ENCODE peak calls at places on chromosome 18, in seven cellular contexts. One of them, this sample, is unnamed.

GRCh38 chr18:7202119-7202680 is 28.7 kb upstream of the LRRC30 start:
- DNase-seq in left lung: no peak
- DNase-seq in fibroblast of lung: no peak
- DNase-seq in brain microvascular endothelial cell: no peak
- DNase-seq in adrenal gland: no peak
- DNase-seq in heart left ventricle: no peak
- DNase-seq in endothelial cell of umbilical vein: no peak
- DNase-seq in this sample: no peak

GRCh38 chr18:51342815-51343214 is 145.3 kb upstream of the MEX3C start:
- DNase-seq in left lung: no peak
- DNase-seq in fibroblast of lung: peak
- DNase-seq in brain microvascular endothelial cell: peak
- DNase-seq in adrenal gland: no peak
- DNase-seq in heart left ventricle: no peak
- DNase-seq in endothelial cell of umbilical vein: no peak
- DNase-seq in this sample: no peak

GRCh38 chr18:45688834-45689233 is 35.1 kb upstream of the SLC14A1 start:
- DNase-seq in left lung: no peak
- DNase-seq in fibroblast of lung: no peak
- DNase-seq in brain microvascular endothelial cell: peak
- DNase-seq in adrenal gland: no peak
- DNase-seq in heart left ventricle: no peak
- DNase-seq in endothelial cell of umbilical vein: no peak
- DNase-seq in this sample: peak

GRCh38 chr18:21191596-21192307 is 50.3 kb upstream of the GREB1L start:
- DNase-seq in left lung: no peak
- DNase-seq in fibroblast of lung: peak
- DNase-seq in brain microvascular endothelial cell: peak
- DNase-seq in adrenal gland: peak
- DNase-seq in heart left ventricle: peak
- DNase-seq in endothelial cell of umbilical vein: peak
- DNase-seq in this sample: peak

GRCh38 chr18:7626922-7627440 is 59.9 kb downstream of the PTPRM start:
- DNase-seq in left lung: no peak
- DNase-seq in fibroblast of lung: peak
- DNase-seq in brain microvascular endothelial cell: peak
- DNase-seq in adrenal gland: no peak
- DNase-seq in heart left ventricle: no peak
- DNase-seq in endothelial cell of umbilical vein: peak
- DNase-seq in this sample: no peak

GRCh38 chr18:10232062-10232461 is 222.4 kb upstream of the APCDD1 start:
- DNase-seq in left lung: no peak
- DNase-seq in fibroblast of lung: peak
- DNase-seq in brain microvascular endothelial cell: no peak
- DNase-seq in adrenal gland: no peak
- DNase-seq in heart left ventricle: no peak
- DNase-seq in endothelial cell of umbilical vein: no peak
- DNase-seq in this sample: no peak

GRCh38 chr18:62324917-62325805 is at the start of gene TNFRSF11A:
- DNase-seq in left lung: peak
- DNase-seq in fibroblast of lung: no peak
- DNase-seq in brain microvascular endothelial cell: no peak
- DNase-seq in adrenal gland: peak
- DNase-seq in heart left ventricle: peak
- DNase-seq in endothelial cell of umbilical vein: peak
- DNase-seq in this sample: no peak

GRCh38 chr18:35497006-35497333 is 790 bp downstream of the INO80C start:
- DNase-seq in left lung: no peak
- DNase-seq in fibroblast of lung: peak
- DNase-seq in brain microvascular endothelial cell: peak
- DNase-seq in adrenal gland: peak
- DNase-seq in heart left ventricle: no peak
- DNase-seq in endothelial cell of umbilical vein: no peak
- DNase-seq in this sample: no peak

GRCh38 chr18:42931501-42931900 is 184.0 kb downstream of the RIT2 start:
- DNase-seq in left lung: no peak
- DNase-seq in fibroblast of lung: peak
- DNase-seq in brain microvascular endothelial cell: peak
- DNase-seq in adrenal gland: peak
- DNase-seq in heart left ventricle: no peak
- DNase-seq in endothelial cell of umbilical vein: peak
- DNase-seq in this sample: no peak

GRCh38 chr18:58046087-58046793 is 2.2 kb downstream of the NEDD4L start:
- DNase-seq in left lung: no peak
- DNase-seq in fibroblast of lung: peak
- DNase-seq in brain microvascular endothelial cell: no peak
- DNase-seq in adrenal gland: no peak
- DNase-seq in heart left ventricle: no peak
- DNase-seq in endothelial cell of umbilical vein: no peak
- DNase-seq in this sample: no peak

GRCh38 chr18:68355637-68356036 is 359.3 kb downstream of the TMX3 start:
- DNase-seq in left lung: no peak
- DNase-seq in fibroblast of lung: no peak
- DNase-seq in brain microvascular endothelial cell: no peak
- DNase-seq in adrenal gland: no peak
- DNase-seq in heart left ventricle: no peak
- DNase-seq in endothelial cell of umbilical vein: no peak
- DNase-seq in this sample: no peak

GRCh38 chr18:58911766-58912165 is 47.1 kb downstream of the ZNF532 start:
- DNase-seq in left lung: no peak
- DNase-seq in fibroblast of lung: no peak
- DNase-seq in brain microvascular endothelial cell: peak
- DNase-seq in adrenal gland: peak
- DNase-seq in heart left ventricle: peak
- DNase-seq in endothelial cell of umbilical vein: peak
- DNase-seq in this sample: no peak

GRCh38 chr18:28177828-28178635 is 1.1 kb upstream of the CDH2 start:
- DNase-seq in left lung: peak
- DNase-seq in fibroblast of lung: peak
- DNase-seq in brain microvascular endothelial cell: peak
- DNase-seq in adrenal gland: peak
- DNase-seq in heart left ventricle: peak
- DNase-seq in endothelial cell of umbilical vein: peak
- DNase-seq in this sample: peak

GRCh38 chr18:21167641-21168372 is 56.2 kb upstream of the ROCK1 start:
- DNase-seq in left lung: no peak
- DNase-seq in fibroblast of lung: peak
- DNase-seq in brain microvascular endothelial cell: no peak
- DNase-seq in adrenal gland: no peak
- DNase-seq in heart left ventricle: no peak
- DNase-seq in endothelial cell of umbilical vein: no peak
- DNase-seq in this sample: no peak

GRCh38 chr18:31294199-31294747 is 23.7 kb upstream of the DSG1 start:
- DNase-seq in left lung: peak
- DNase-seq in fibroblast of lung: no peak
- DNase-seq in brain microvascular endothelial cell: no peak
- DNase-seq in adrenal gland: no peak
- DNase-seq in heart left ventricle: no peak
- DNase-seq in endothelial cell of umbilical vein: no peak
- DNase-seq in this sample: no peak

GRCh38 chr18:40917096-40917495 is 1037.9 kb upstream of the PIK3C3 start:
- DNase-seq in left lung: no peak
- DNase-seq in fibroblast of lung: peak
- DNase-seq in brain microvascular endothelial cell: no peak
- DNase-seq in adrenal gland: no peak
- DNase-seq in heart left ventricle: no peak
- DNase-seq in endothelial cell of umbilical vein: no peak
- DNase-seq in this sample: no peak

GRCh38 chr18:46424898-46425297 is 232.1 kb downstream of the LOXHD1 start:
- DNase-seq in left lung: no peak
- DNase-seq in fibroblast of lung: no peak
- DNase-seq in brain microvascular endothelial cell: no peak
- DNase-seq in adrenal gland: no peak
- DNase-seq in heart left ventricle: peak
- DNase-seq in endothelial cell of umbilical vein: no peak
- DNase-seq in this sample: no peak

GRCh38 chr18:58578835-58579560 is 49.9 kb downstream of the ALPK2 start:
- DNase-seq in left lung: no peak
- DNase-seq in fibroblast of lung: peak
- DNase-seq in brain microvascular endothelial cell: peak
- DNase-seq in adrenal gland: no peak
- DNase-seq in heart left ventricle: no peak
- DNase-seq in endothelial cell of umbilical vein: no peak
- DNase-seq in this sample: no peak

GRCh38 chr18:37962316-37962966 is 396.8 kb upstream of the CELF4 start:
- DNase-seq in left lung: no peak
- DNase-seq in fibroblast of lung: no peak
- DNase-seq in brain microvascular endothelial cell: no peak
- DNase-seq in adrenal gland: no peak
- DNase-seq in heart left ventricle: no peak
- DNase-seq in endothelial cell of umbilical vein: no peak
- DNase-seq in this sample: no peak

GRCh38 chr18:31302991-31303390 is 15.0 kb upstream of the DSG1 start:
- DNase-seq in left lung: no peak
- DNase-seq in fibroblast of lung: peak
- DNase-seq in brain microvascular endothelial cell: no peak
- DNase-seq in adrenal gland: no peak
- DNase-seq in heart left ventricle: no peak
- DNase-seq in endothelial cell of umbilical vein: peak
- DNase-seq in this sample: no peak

GRCh38 chr18:28690836-28691835 is 514.2 kb upstream of the CDH2 start:
- DNase-seq in left lung: no peak
- DNase-seq in fibroblast of lung: peak
- DNase-seq in brain microvascular endothelial cell: no peak
- DNase-seq in adrenal gland: no peak
- DNase-seq in heart left ventricle: no peak
- DNase-seq in endothelial cell of umbilical vein: peak
- DNase-seq in this sample: no peak

DNA sequence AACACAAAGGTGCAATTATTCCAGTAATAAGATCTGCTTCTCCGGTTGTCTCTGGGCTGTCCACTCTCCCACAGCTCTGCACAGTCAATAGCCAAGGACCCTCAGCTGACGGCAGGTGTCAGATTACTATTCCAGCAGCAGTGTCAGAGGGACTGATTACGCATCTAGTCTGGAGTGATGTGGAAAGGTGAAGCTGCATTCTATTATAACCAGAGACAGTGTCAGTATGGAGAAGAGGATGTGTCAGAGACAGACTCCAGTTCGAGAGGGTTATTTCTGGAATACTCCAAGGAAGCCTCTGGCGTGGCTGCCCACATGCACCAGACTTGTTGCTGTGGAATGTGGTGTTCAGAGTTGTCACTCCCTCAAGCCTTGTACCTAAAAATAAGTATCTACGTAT is 163.6 kb upstream of the TMEM200C start:
- DNase-seq in left lung: no peak
- DNase-seq in fibroblast of lung: peak
- DNase-seq in brain microvascular endothelial cell: peak
- DNase-seq in adrenal gland: no peak
- DNase-seq in heart left ventricle: peak
- DNase-seq in endothelial cell of umbilical vein: no peak
- DNase-seq in this sample: no peak
- H3K27ac ChIP-seq in left lung: no peak
- H3K27ac ChIP-seq in fibroblast of lung: no peak
- H3K27ac ChIP-seq in brain microvascular endothelial cell: peak
- H3K27ac ChIP-seq in adrenal gland: no peak
- H3K27ac ChIP-seq in heart left ventricle: peak
- H3K27ac ChIP-seq in endothelial cell of umbilical vein: no peak
- H3K27ac ChIP-seq in this sample: no peak

DNA sequence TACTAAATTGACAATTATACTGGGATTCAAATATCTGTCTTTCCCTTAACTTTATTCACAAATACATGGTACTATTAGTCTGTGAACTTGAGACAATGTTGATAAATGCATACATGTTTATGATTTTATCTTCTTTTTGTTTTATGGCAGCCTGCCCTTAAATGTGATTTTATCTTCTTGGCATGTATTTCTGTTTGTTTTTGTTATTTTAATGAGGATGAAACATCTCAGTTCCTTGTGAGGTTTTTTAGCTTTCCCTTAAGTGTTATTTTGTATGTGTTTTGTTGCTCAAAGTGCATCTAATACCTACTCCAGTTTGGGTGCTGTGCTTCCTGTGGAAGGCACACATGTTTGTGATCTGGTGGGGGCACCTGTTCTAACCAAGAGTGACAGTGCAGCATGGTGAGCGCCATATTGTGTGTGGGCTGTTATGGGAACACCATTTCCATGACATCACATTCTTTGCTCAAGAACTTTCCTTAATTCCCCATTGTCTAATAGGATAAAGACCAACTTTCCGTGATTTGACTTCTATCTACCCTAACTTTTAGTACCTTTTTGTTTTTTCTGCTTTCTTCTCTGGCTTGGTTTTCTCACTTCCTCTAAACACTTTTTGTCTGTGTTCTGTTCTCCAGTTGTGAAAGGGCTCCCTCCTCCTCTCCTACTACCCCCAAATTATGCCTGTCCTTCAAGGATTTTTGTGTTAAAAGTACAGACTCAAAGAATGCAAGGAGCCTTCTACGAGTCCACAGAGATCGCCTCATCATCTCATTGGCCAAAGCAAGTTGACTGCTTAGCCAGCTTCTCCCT is 162.1 kb upstream of the TTC39C start:
- DNase-seq in left lung: no peak
- DNase-seq in fibroblast of lung: no peak
- DNase-seq in brain microvascular endothelial cell: no peak
- DNase-seq in adrenal gland: no peak
- DNase-seq in heart left ventricle: no peak
- DNase-seq in endothelial cell of umbilical vein: no peak
- DNase-seq in this sample: no peak
- H3K27ac ChIP-seq in left lung: no peak
- H3K27ac ChIP-seq in fibroblast of lung: no peak
- H3K27ac ChIP-seq in brain microvascular endothelial cell: no peak
- H3K27ac ChIP-seq in adrenal gland: no peak
- H3K27ac ChIP-seq in heart left ventricle: no peak
- H3K27ac ChIP-seq in endothelial cell of umbilical vein: no peak
- H3K27ac ChIP-seq in this sample: no peak

GRCh38 chr18:64318547-64318946 is 169.7 kb upstream of the LINC00305 start:
- DNase-seq in left lung: no peak
- DNase-seq in fibroblast of lung: no peak
- DNase-seq in brain microvascular endothelial cell: no peak
- DNase-seq in adrenal gland: no peak
- DNase-seq in heart left ventricle: no peak
- DNase-seq in endothelial cell of umbilical vein: no peak
- DNase-seq in this sample: no peak
- H3K27ac ChIP-seq in left lung: no peak
- H3K27ac ChIP-seq in fibroblast of lung: no peak
- H3K27ac ChIP-seq in brain microvascular endothelial cell: no peak
- H3K27ac ChIP-seq in adrenal gland: no peak
- H3K27ac ChIP-seq in heart left ventricle: no peak
- H3K27ac ChIP-seq in endothelial cell of umbilical vein: no peak
- H3K27ac ChIP-seq in this sample: no peak

GRCh38 chr18:8997634-8998033 is 104.9 kb upstream of the NDUFV2 start:
- DNase-seq in left lung: no peak
- DNase-seq in fibroblast of lung: no peak
- DNase-seq in brain microvascular endothelial cell: no peak
- DNase-seq in adrenal gland: no peak
- DNase-seq in heart left ventricle: no peak
- DNase-seq in endothelial cell of umbilical vein: no peak
- DNase-seq in this sample: no peak

GRCh38 chr18:8999872-9000271 is 102.6 kb upstream of the NDUFV2 start:
- DNase-seq in left lung: no peak
- DNase-seq in fibroblast of lung: no peak
- DNase-seq in brain microvascular endothelial cell: no peak
- DNase-seq in adrenal gland: no peak
- DNase-seq in heart left ventricle: no peak
- DNase-seq in endothelial cell of umbilical vein: no peak
- DNase-seq in this sample: no peak

GRCh38 chr18:9000736-9001135 is 101.8 kb upstream of the NDUFV2 start:
- DNase-seq in left lung: no peak
- DNase-seq in fibroblast of lung: no peak
- DNase-seq in brain microvascular endothelial cell: no peak
- DNase-seq in adrenal gland: no peak
- DNase-seq in heart left ventricle: no peak
- DNase-seq in endothelial cell of umbilical vein: no peak
- DNase-seq in this sample: no peak

GRCh38 chr18:8996771-8997432 is 105.6 kb upstream of the NDUFV2 start:
- DNase-seq in left lung: no peak
- DNase-seq in fibroblast of lung: no peak
- DNase-seq in brain microvascular endothelial cell: no peak
- DNase-seq in adrenal gland: no peak
- DNase-seq in heart left ventricle: no peak
- DNase-seq in endothelial cell of umbilical vein: no peak
- DNase-seq in this sample: no peak

GRCh38 chr18:8998481-8999217 is 103.8 kb upstream of the NDUFV2 start:
- DNase-seq in left lung: no peak
- DNase-seq in fibroblast of lung: peak
- DNase-seq in brain microvascular endothelial cell: no peak
- DNase-seq in adrenal gland: no peak
- DNase-seq in heart left ventricle: no peak
- DNase-seq in endothelial cell of umbilical vein: no peak
- DNase-seq in this sample: no peak
- H3K27ac ChIP-seq in left lung: no peak
- H3K27ac ChIP-seq in fibroblast of lung: no peak
- H3K27ac ChIP-seq in brain microvascular endothelial cell: no peak
- H3K27ac ChIP-seq in adrenal gland: no peak
- H3K27ac ChIP-seq in heart left ventricle: no peak
- H3K27ac ChIP-seq in endothelial cell of umbilical vein: no peak
- H3K27ac ChIP-seq in this sample: no peak